ENCODE peak calls at places on chromosomes 1 and 21, in five cellular contexts. K is SK-N-SH, T is HCT116, G is K562, B is H1. J is an unnamed sample.
A peak's percentile ranks its signal among the peaks of the same experiment; 100 is the strongest.

GRCh38 chr1:178871551-178872320 is 859 bp upstream of the ANGPTL1 start:
- DNase-seq in K (no peak), T (no peak), G (no peak), B (no peak), J (no peak)

GRCh38 chr1:105686026-105686425 is 1370.4 kb upstream of the PRMT6 start:
- DNase-seq in K (no peak), T (no peak), G (no peak), B (no peak), J (no peak)

GRCh38 chr1:66253330-66253921 is 280.5 kb upstream of the SGIP1 start:
- DNase-seq in K (peak; percentile 50), T (peak; percentile 65), G (no peak), B (no peak), J (peak; percentile 69)

GRCh38 chr1:238549135-238549534 is 658.4 kb upstream of the ZP4 start:
- DNase-seq in K (no peak), T (no peak), G (no peak), B (no peak), J (no peak)

GRCh38 chr1:44542415-44543063 is 131.7 kb downstream of the TMEM53 start:
- DNase-seq in K (no peak), T (no peak), G (no peak), B (peak; percentile 82), J (no peak)

GRCh38 chr1:119971710-119972570 is 75.6 kb upstream of the ADAM30 start:
- DNase-seq in K (no peak), T (no peak), G (no peak), B (no peak), J (no peak)

GRCh38 chr1:174975764-174976163 is 24.0 kb upstream of the CACYBP start:
- DNase-seq in K (no peak), T (no peak), G (no peak), B (no peak), J (no peak)

GRCh38 chr1:29757866-29758763 is 521.8 kb downstream of the PTPRU start:
- DNase-seq in K (no peak), T (no peak), G (no peak), B (no peak), J (no peak)

GRCh38 chr1:172496678-172497077 is 36.3 kb upstream of the SUCO start:
- DNase-seq in K (peak; percentile 20), T (no peak), G (no peak), B (no peak), J (no peak)

GRCh38 chr1:61539720-61540462 is 185.1 kb downstream of the TM2D1 start:
- DNase-seq in K (no peak), T (no peak), G (no peak), B (no peak), J (no peak)

GRCh38 chr1:233879841-233880240 is 24.6 kb upstream of the SLC35F3 start:
- DNase-seq in K (no peak), T (no peak), G (no peak), B (no peak), J (no peak)

GRCh38 chr1:114032271-114033218 is 53.3 kb downstream of the OLFML3 start:
- DNase-seq in K (no peak), T (no peak), G (no peak), B (peak; percentile 61), J (peak; percentile 25)

GRCh38 chr21:45494851-45495680 is 47.2 kb downstream of the SLC19A1 start:
- DNase-seq in K (no peak), T (no peak), G (no peak), B (no peak), J (no peak)

DNA sequence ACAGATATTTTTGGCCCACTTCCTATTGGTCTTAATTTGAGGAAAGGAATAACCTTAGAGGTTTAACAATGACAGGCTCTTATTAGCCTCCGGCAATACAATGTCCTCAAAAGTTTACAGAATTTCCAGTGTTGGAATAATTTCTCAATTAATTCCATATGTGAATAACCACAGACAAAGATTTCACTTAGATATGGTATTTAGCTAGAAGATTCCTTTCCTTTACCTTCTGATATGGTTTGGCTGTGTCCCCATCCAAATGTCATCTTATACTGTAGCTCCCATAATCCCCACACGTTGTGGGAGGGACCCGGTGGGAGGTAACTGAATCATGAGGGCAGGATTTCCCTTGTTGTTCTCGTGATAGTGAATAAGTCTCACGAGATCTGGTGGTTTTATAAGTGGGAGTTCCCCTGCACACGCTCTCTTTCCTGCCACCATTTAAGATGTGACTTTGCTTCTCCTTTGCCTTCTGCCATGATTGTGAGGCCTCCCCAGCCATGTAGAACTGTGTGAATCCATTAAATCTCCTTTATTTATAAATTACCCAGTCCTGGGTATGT is 54.9 kb upstream of the RGS7 start:
- DNase-seq in K (no peak), T (no peak), G (no peak), B (no peak), J (no peak)
- H3K27ac ChIP-seq in K (no peak overlapping the region), T (no peak overlapping the region), G (no peak overlapping the region), B (no peak overlapping the region), J (no peak overlapping the region)

DNA sequence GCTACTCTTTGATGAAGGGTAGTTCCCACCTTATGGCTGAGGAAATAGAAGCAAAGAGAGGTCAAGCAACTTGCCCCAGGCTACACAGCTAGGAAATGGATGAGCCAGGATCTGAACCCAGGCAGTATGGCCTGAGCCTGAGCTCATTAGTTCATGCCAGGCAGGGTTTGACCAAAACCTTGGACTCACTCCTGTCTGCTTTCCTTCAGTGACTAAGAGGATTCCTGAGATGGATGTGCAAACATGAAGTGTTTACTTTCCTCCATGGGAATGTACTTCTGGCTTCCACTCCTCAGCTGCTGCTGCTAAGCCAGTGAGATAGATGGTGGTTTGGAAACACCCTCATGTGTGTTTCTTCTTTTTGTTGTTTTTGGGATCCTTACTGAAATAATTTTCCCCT is 35.1 kb upstream of the ERRFI1 start:
- DNase-seq in K (no peak), T (peak; percentile 60), G (no peak), B (no peak), J (peak; percentile 94)
- TF ChIP-seq SIN3A in K (no peak), T (no peak), G (no peak), B (no peak), J (no peak)

GRCh38 chr21:38811257-38811656 is 5.5 kb downstream of the ETS2 start:
- DNase-seq in K (no peak), T (no peak), G (no peak), B (no peak), J (no peak)

GRCh38 chr21:38813143-38813542 is 7.4 kb downstream of the ETS2 start:
- DNase-seq in K (no peak), T (no peak), G (no peak), B (no peak), J (no peak)

GRCh38 chr21:38815060-38815405 is 9.3 kb downstream of the ETS2 start:
- DNase-seq in K (no peak), T (no peak), G (no peak), B (no peak), J (no peak)

GRCh38 chr21:38814126-38815059 is 8.7 kb downstream of the ETS2 start:
- DNase-seq in K (no peak), T (no peak), G (no peak), B (no peak), J (no peak)

GRCh38 chr21:38813554-38813953 is 7.8 kb downstream of the ETS2 start:
- DNase-seq in K (no peak), T (no peak), G (no peak), B (no peak), J (no peak)
- H3K4me3 ChIP-seq in K (no peak overlapping the region), T (no peak overlapping the region), G (no peak overlapping the region), B (no peak overlapping the region), J (no peak overlapping the region)

DNA sequence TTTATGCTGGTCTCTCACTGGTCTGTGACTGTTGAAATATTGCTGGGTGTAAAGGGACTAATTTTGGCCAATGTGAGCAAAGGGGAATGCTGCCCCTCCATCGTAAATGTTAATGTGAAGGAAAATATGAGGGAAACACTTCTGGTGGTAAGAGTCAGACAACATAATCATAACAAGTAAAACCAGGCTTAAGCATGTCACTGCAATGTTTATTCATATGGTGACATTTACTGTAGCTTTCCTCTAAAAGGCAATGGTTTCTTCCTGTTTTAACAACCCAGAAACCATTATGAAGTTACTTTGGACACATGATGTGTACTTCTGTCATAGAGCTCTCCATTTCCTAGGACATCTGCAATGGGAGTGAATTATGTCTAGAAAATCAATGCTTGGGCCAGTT is 358.0 kb downstream of the LMO4 start:
- DNase-seq in K (no peak), T (no peak), G (no peak), B (no peak), J (no peak)
- H3K27ac ChIP-seq in K (no peak overlapping the region), T (no peak overlapping the region), G (no peak overlapping the region), B (no peak overlapping the region), J (no peak overlapping the region)

DNA sequence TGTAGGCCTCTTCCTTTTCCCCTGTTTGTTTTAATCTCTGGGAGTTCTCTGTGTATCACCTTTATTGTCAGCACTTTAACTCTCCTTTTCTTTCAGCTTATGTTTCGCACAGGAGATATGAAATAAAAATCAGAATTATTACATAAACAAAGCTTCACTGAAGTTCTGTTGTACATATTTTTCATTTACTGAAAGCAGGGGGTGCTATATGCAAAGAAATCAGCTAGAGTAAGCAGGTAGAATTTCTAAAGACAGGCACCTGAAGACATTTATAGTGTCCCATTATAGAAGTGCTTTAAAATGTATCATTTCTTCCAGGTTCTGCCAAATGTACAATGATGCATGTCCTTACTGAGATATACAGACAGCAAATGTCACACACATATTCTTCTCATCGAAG is 585.0 kb downstream of the PLA2G4A start:
- DNase-seq in K (no peak), T (peak; percentile 7), G (no peak), B (no peak), J (peak; percentile 13)
- TF ChIP-seq SIN3A in K (no peak), T (no peak), G (no peak), B (no peak), J (no peak)

DNA sequence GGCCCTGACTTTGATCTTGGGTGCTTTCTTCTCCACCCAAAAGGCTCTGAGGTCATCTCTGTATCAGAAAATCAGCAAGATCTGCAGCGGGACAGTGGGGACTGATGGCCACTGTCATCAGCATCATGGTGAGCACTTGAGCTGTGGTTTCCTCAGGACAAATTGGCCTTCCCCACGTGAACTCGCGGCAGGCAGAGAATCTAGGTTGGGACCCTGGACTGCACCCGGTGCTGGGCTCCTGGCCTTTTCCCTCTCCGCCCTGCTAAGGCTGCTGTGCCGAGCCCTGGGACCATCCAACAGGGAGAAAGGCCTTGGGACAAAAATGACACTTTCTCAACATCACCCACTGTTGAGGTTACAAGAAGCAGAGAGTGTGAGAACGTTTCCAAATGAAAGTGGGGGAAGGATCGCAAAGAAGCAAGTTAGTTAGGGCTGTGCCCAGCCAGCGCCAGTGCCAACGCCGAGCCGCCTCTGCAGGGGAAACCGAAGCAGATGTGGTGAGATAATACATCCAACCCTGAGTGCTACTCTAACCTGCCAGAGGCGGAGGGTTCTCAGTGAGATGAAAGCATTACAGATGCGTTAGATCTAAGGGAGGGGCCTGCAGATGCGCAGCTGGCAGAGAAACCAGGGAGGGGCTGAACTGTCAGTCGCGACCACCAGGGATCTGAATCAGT is 9.1 kb upstream of the UMODL1 start:
- DNase-seq in K (no peak), T (no peak), G (no peak), B (no peak), J (no peak)
- H3K4me3 ChIP-seq in K (no peak overlapping the region), T (no peak overlapping the region), G (no peak overlapping the region), B (no peak overlapping the region), J (no peak overlapping the region)

DNA sequence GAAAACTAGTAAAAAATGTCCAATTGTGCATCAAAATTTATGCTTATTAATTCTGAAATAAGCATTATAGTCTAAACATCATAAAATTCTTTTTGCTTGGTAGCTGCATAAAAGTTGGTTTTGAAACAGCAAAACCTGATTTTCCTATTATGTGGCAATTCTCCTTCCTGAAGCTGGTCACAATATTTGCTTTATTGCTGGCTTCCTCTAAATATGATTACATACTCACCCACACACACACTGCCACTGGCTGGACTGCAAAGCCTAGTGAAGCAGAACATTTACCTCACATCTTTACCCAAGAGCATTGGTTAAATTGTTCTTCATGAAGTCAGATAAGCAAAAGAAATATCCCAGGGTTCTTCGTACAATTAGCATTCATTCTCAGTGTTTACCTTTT is 103.0 kb downstream of the NR5A2 start:
- DNase-seq in K (no peak), T (no peak), G (no peak), B (no peak), J (no peak)
- H3K27ac ChIP-seq in K (no peak overlapping the region), T (no peak overlapping the region), G (no peak overlapping the region), B (no peak overlapping the region), J (no peak overlapping the region)

GRCh38 chr1:1118011-1118892 is 2.4 kb upstream of the C1orf159 start:
- DNase-seq in K (no peak), T (no peak), G (no peak), B (no peak), J (no peak)
- TF ChIP-seq SIN3A in K (no peak), T (no peak), G (no peak), B (no peak), J (no peak)

J was measured in Panc1.